ENCODE peak calls at places on chromosomes 12 and 14, in ten cellular contexts. S is right lobe of liver; J is sigmoid colon; V is transverse colon; B is adrenal gland; Q is aorta; A is heart right ventricle; R is CD4-positive, alpha-beta memory T cell; N is esophagus squamous epithelium; E is fibroblast of lung. I is an unnamed sample. For H3K4me1, the result is how much of the 10 kb centered on the place peaks cover.

GRCh38 chr12:110940933-110941332 is 20.6 kb upstream of the MYL2 start:
- DNase-seq in S (no peak), J (no peak), V (no peak), B (no peak), Q (no peak), A (no peak), R (no peak), N (no peak), E (no peak), I (no peak)

GRCh38 chr12:110846615-110847566 is at the start of gene CCDC63:
- DNase-seq in S (peak), J (peak), V (peak), B (peak), Q (peak), A (peak), R (peak), N (no peak), E (peak), I (peak)

GRCh38 chr14:41476526-41476925 is 130.2 kb upstream of the LRFN5 start:
- DNase-seq in S (no peak), J (no peak), V (no peak), B (no peak), Q (no peak), A (no peak), R (no peak), N (no peak), E (peak), I (no peak)

GRCh38 chr14:69877492-69877891 is 1.7 kb upstream of the SMOC1 start:
- DNase-seq in S (no peak), J (no peak), V (no peak), B (no peak), Q (no peak), A (no peak), R (no peak), N (no peak), E (peak), I (no peak)

GRCh38 chr12:47504775-47505446 is 200.9 kb downstream of the RPAP3 start:
- DNase-seq in S (no peak), J (no peak), V (no peak), B (no peak), Q (no peak), A (no peak), R (no peak), N (no peak), E (peak), I (no peak)

GRCh38 chr12:123723011-123723410 is 10.9 kb downstream of the ATP6V0A2 start:
- DNase-seq in S (no peak), J (no peak), V (no peak), B (no peak), Q (no peak), A (no peak), R (no peak), N (no peak), E (peak), I (no peak)

GRCh38 chr14:32906672-32907071 is 32.0 kb upstream of the NPAS3 start:
- DNase-seq in S (no peak), J (no peak), V (no peak), B (no peak), Q (no peak), A (no peak), R (no peak), N (no peak), E (no peak), I (no peak)

GRCh38 chr14:100078997-100079561 is 13.9 kb downstream of the EVL start:
- DNase-seq in S (no peak), J (no peak), V (peak), B (no peak), Q (no peak), A (peak), R (peak), N (no peak), E (peak), I (no peak)

GRCh38 chr14:101008196-101008595 is 104.7 kb upstream of the RTL1 start:
- DNase-seq in S (no peak), J (no peak), V (no peak), B (peak), Q (no peak), A (no peak), R (no peak), N (no peak), E (no peak), I (no peak)

GRCh38 chr14:27686137-27686536 is 1080.5 kb upstream of the FOXG1 start:
- DNase-seq in S (no peak), J (no peak), V (no peak), B (no peak), Q (no peak), A (no peak), R (no peak), N (no peak), E (no peak), I (no peak)

GRCh38 chr14:31465113-31465512 is 7.8 kb upstream of the DTD2 start:
- DNase-seq in S (no peak), J (no peak), V (no peak), B (no peak), Q (no peak), A (no peak), R (no peak), N (no peak), E (peak), I (no peak)

GRCh38 chr12:93784339-93785086 is 107.3 kb downstream of the CRADD start:
- DNase-seq in S (no peak), J (peak), V (peak), B (peak), Q (no peak), A (no peak), R (peak), N (no peak), E (peak), I (no peak)

GRCh38 chr14:54174437-54174836 is 217.8 kb upstream of the BMP4 start:
- DNase-seq in S (no peak), J (no peak), V (no peak), B (no peak), Q (no peak), A (no peak), R (no peak), N (no peak), E (no peak), I (no peak)

GRCh38 chr14:69637503-69638030 is 26.2 kb downstream of the SUSD6 start:
- DNase-seq in S (peak), J (peak), V (peak), B (peak), Q (peak), A (peak), R (no peak), N (no peak), E (no peak), I (no peak)

GRCh38 chr14:22375321-22375930 is 213.6 kb downstream of the DAD1 start:
- DNase-seq in S (no peak), J (no peak), V (no peak), B (peak), Q (no peak), A (no peak), R (no peak), N (no peak), E (peak), I (no peak)

DNA sequence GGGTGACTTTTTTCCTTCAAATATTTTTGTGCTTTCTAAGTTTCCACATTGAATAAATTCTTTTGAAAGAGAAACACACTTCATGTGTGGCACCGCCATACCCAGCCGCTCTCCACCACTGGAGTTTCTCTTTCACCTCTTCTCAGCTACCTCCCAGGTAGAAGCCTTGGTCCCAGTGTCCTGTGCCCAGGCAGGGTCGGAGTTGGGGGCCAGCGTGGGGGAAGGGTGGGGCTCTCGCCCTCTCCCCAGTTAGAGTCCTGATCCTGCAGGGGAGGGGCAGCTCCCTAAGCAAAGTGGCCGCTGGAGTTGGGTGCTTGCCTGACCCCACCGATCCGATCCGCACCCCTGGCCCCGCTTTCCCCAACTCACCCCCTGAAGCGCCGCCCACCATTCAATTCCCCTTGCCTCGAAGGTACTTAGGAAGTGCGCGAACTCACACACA is 817 bp downstream of the CLMN start:
- DNase-seq in S (no peak), J (no peak), V (no peak), B (no peak), Q (no peak), A (no peak), R (no peak), N (no peak), E (no peak), I (peak)
- H3K27ac ChIP-seq in S (peak), J (peak), V (peak), B (peak), Q (no peak), A (peak), R (no peak), N (peak), E (no peak), I (no peak)

GRCh38 chr12:53391667-53392244 is 11.8 kb downstream of the SP1 start:
- DNase-seq in S (no peak), J (no peak), V (no peak), B (no peak), Q (no peak), A (no peak), R (no peak), N (no peak), E (no peak), I (no peak)

GRCh38 chr12:53388932-53389331 is 9.0 kb downstream of the SP1 start:
- DNase-seq in S (no peak), J (no peak), V (no peak), B (no peak), Q (no peak), A (no peak), R (no peak), N (no peak), E (no peak), I (no peak)

GRCh38 chr12:53389702-53390101 is 9.7 kb downstream of the SP1 start:
- DNase-seq in S (no peak), J (peak), V (no peak), B (no peak), Q (no peak), A (no peak), R (no peak), N (no peak), E (no peak), I (no peak)
- H3K4me1 ChIP-seq in S (under half), J (under half), V (under half), B (half or more), Q (under half), A (under half), R (half or more), N (half or more), E (under half), I (half or more)

GRCh38 chr14:74574706-74575105 is 37.3 kb downstream of the LTBP2 start:
- DNase-seq in S (no peak), J (peak), V (no peak), B (no peak), Q (peak), A (no peak), R (no peak), N (no peak), E (no peak), I (no peak)

GRCh38 chr14:74574092-74574438 is 38.0 kb downstream of the LTBP2 start:
- DNase-seq in S (no peak), J (no peak), V (no peak), B (no peak), Q (no peak), A (no peak), R (peak), N (no peak), E (peak), I (peak)

GRCh38 chr14:74575936-74576335 is 36.1 kb downstream of the LTBP2 start:
- DNase-seq in S (no peak), J (peak), V (no peak), B (no peak), Q (peak), A (no peak), R (no peak), N (no peak), E (no peak), I (peak)

GRCh38 chr14:74577247-74577947 is 34.6 kb downstream of the LTBP2 start:
- DNase-seq in S (no peak), J (peak), V (no peak), B (peak), Q (peak), A (no peak), R (no peak), N (no peak), E (peak), I (peak)

GRCh38 chr14:74575507-74575906 is 36.5 kb downstream of the LTBP2 start:
- DNase-seq in S (no peak), J (peak), V (no peak), B (no peak), Q (peak), A (no peak), R (no peak), N (no peak), E (no peak), I (peak)
- H3K27ac ChIP-seq in S (no peak), J (no peak), V (no peak), B (peak), Q (peak), A (peak), R (no peak), N (no peak), E (peak), I (no peak)

GRCh38 chr14:59199614-59200013 is 11.1 kb downstream of the DAAM1 start:
- DNase-seq in S (no peak), J (no peak), V (no peak), B (no peak), Q (no peak), A (no peak), R (no peak), N (no peak), E (no peak), I (no peak)
- H3K4me1 ChIP-seq in S (under half), J (under half), V (under half), B (under half), Q (under half), A (under half), R (under half), N (under half), E (under half), I (under half)

GRCh38 chr12:67426067-67426466 is 156.9 kb downstream of the CAND1 start:
- DNase-seq in S (no peak), J (no peak), V (no peak), B (peak), Q (no peak), A (no peak), R (no peak), N (no peak), E (peak), I (no peak)
- H3K27ac ChIP-seq in S (no peak), J (no peak), V (peak), B (no peak), Q (no peak), A (peak), R (no peak), N (no peak), E (no peak), I (no peak)

DNA sequence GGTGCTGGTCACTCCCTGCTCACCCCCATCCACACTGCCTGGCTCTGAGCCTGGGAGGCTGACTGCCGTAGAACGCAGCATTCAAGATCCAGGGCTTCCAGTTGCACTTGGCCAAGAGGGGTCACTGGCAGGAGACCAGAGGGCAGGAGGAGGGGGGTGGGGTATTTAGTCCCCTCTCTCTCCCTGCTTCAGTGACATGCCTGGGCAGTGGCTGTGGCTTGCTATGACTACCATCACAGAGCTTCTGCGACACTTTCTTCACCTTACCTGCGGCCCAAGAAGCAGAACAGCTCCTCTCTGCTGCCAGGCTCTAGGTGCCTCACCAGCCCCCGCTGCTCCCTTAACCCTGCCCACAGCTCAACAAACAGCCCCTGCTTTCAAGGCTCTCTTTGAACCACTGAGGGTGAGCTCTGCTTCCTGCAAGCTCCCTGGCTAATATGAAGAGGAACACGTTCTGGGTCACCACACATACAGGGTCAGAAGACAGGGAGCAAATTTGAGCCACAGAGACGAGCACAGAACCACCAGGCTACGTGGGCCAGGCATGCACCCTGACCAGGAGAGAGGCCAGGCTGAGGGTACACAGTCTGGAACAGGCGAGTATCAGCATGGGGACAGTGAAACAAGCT is 55.7 kb downstream of the ITPK1 start:
- DNase-seq in S (no peak), J (no peak), V (no peak), B (no peak), Q (no peak), A (peak), R (no peak), N (no peak), E (no peak), I (no peak)
- H3K4me1 ChIP-seq in S (under half), J (under half), V (under half), B (under half), Q (under half), A (half or more), R (under half), N (half or more), E (under half), I (under half)